ENCODE peak calls at places on chromosome 20, in nine cellular contexts. T is T-helper 2 cell; F is stimulated activated CD4-positive, alpha-beta T cell treated with anti-CD3 and anti-CD28 coated beads, Interleukin-2, amount 100 ng/mL, for 24 hours; M is activated CD8-positive, alpha-beta memory T cell treated with anti-CD3 and anti-CD28 coated beads for 4 hours; G is activated CD4-positive, alpha-beta T cell treated with anti-CD3 and anti-CD28 coated beads, Interleukin-2, amount 50 U/mL, for 1 hour; Q is mammary epithelial cell; U is brain microvascular endothelial cell; R is GM12878; O is H9. I is an unnamed sample.

GRCh38 chr20:33611106-33611505 is 51.0 kb upstream of the C20orf144 start:
- DNase-seq in T (no peak), F (no peak), M (no peak), G (no peak), Q (no peak), U (no peak), R (no peak), O (no peak), I (no peak)

GRCh38 chr20:38186788-38187221 is 21.7 kb upstream of the TGM2 start:
- DNase-seq in T (no peak), F (no peak), M (no peak), G (no peak), Q (peak), U (no peak), R (no peak), O (no peak), I (no peak)

GRCh38 chr20:40481337-40481736 is 207.7 kb downstream of the MAFB start:
- DNase-seq in T (no peak), F (no peak), M (no peak), G (no peak), Q (no peak), U (no peak), R (no peak), O (no peak), I (no peak)

GRCh38 chr20:32681175-32682084 is 7.7 kb upstream of the C20orf203 start:
- DNase-seq in T (no peak), F (no peak), M (no peak), G (no peak), Q (peak), U (no peak), R (no peak), O (peak), I (no peak)

GRCh38 chr20:57993738-57994431 is 234.6 kb downstream of the ANKRD60 start:
- DNase-seq in T (no peak), F (no peak), M (no peak), G (no peak), Q (no peak), U (no peak), R (no peak), O (no peak), I (no peak)

GRCh38 chr20:10119336-10119735 is 84.5 kb downstream of the ANKEF1 start:
- DNase-seq in T (no peak), F (no peak), M (no peak), G (no peak), Q (peak), U (no peak), R (no peak), O (no peak), I (no peak)

GRCh38 chr20:54134445-54135220 is 39.2 kb downstream of the CYP24A1 start:
- DNase-seq in T (no peak), F (no peak), M (no peak), G (no peak), Q (peak), U (peak), R (no peak), O (no peak), I (no peak)

GRCh38 chr20:62485062-62485700 is 9.4 kb upstream of the GATA5 start:
- DNase-seq in T (no peak), F (no peak), M (no peak), G (no peak), Q (no peak), U (peak), R (no peak), O (no peak), I (no peak)

GRCh38 chr20:44491635-44492395 is 16.1 kb downstream of the TTPAL start:
- DNase-seq in T (no peak), F (no peak), M (no peak), G (no peak), Q (no peak), U (peak), R (no peak), O (no peak), I (peak)

GRCh38 chr20:51480507-51481270 is 61.8 kb downstream of the NFATC2 start:
- DNase-seq in T (no peak), F (peak), M (peak), G (peak), Q (no peak), U (no peak), R (peak), O (no peak), I (no peak)

GRCh38 chr20:24761220-24762065 is 187.6 kb upstream of the CST7 start:
- DNase-seq in T (no peak), F (no peak), M (no peak), G (no peak), Q (no peak), U (no peak), R (no peak), O (peak), I (no peak)

GRCh38 chr20:53040678-53041674 is 68.8 kb downstream of the TSHZ2 start:
- DNase-seq in T (no peak), F (no peak), M (no peak), G (no peak), Q (peak), U (no peak), R (no peak), O (no peak), I (no peak)

GRCh38 chr20:17611540-17612286 is 41.8 kb downstream of the DSTN start:
- DNase-seq in T (no peak), F (no peak), M (no peak), G (no peak), Q (peak), U (no peak), R (no peak), O (peak), I (no peak)

GRCh38 chr20:35497780-35498189 is 31.7 kb downstream of the C20orf173 start:
- DNase-seq in T (no peak), F (no peak), M (no peak), G (no peak), Q (no peak), U (no peak), R (no peak), O (no peak), I (no peak)

GRCh38 chr20:8043687-8044278 is 24.2 kb upstream of the TMX4 start:
- DNase-seq in T (no peak), F (no peak), M (no peak), G (no peak), Q (peak), U (peak), R (no peak), O (no peak), I (no peak)

I was measured in T-cell.